ENCODE peak calls at places on chromosomes 7 and 10, in ten cellular contexts. V, B, G, F, C, P, K, X, D and R are unnamed samples.

GRCh38 chr7:41603985-41604384 is 98.9 kb downstream of the INHBA start:
- DNase-seq in V (no peak), B (no peak), G (no peak), F (no peak), C (no peak), P (no peak), K (no peak), X (no peak), D (no peak), R (no peak)

GRCh38 chr7:3538051-3538450 is 237.0 kb downstream of the SDK1 start:
- DNase-seq in V (no peak), B (no peak), G (no peak), F (no peak), C (no peak), P (no peak), K (no peak), X (no peak), D (no peak), R (no peak)

GRCh38 chr7:155856656-155857055 is 44.4 kb upstream of the SHH start:
- DNase-seq in V (peak; percentile 17), B (no peak), G (no peak), F (no peak), C (no peak), P (no peak), K (no peak), X (no peak), D (no peak), R (no peak)

GRCh38 chr7:542131-542934 is 22.7 kb upstream of the PDGFA start:
- DNase-seq in V (no peak), B (no peak), G (no peak), F (no peak), C (no peak), P (no peak), K (no peak), X (no peak), D (no peak), R (no peak)

GRCh38 chr7:131769241-131769640 is 212.8 kb upstream of the PODXL start:
- DNase-seq in V (no peak), B (no peak), G (peak; percentile 95), F (no peak), C (no peak), P (no peak), K (no peak), X (no peak), D (no peak), R (peak; percentile 18)

GRCh38 chr7:149286811-149287400 is 24.9 kb downstream of the ZNF783 start:
- DNase-seq in V (peak; percentile 55), B (no peak), G (peak; percentile 81), F (no peak), C (no peak), P (no peak), K (no peak), X (no peak), D (no peak), R (peak; percentile 13)

GRCh38 chr7:17985473-17986239 is 42.0 kb downstream of the PRPS1L1 start:
- DNase-seq in V (no peak), B (no peak), G (no peak), F (no peak), C (no peak), P (no peak), K (no peak), X (no peak), D (no peak), R (no peak)

GRCh38 chr7:28891192-28891872 is 66.8 kb downstream of the TRIL start:
- DNase-seq in V (no peak), B (no peak), G (no peak), F (no peak), C (no peak), P (no peak), K (no peak), X (no peak), D (no peak), R (no peak)

GRCh38 chr10:440127-440526 is 249.3 kb downstream of the DIP2C start:
- DNase-seq in V (no peak), B (no peak), G (no peak), F (no peak), C (no peak), P (no peak), K (no peak), X (no peak), D (no peak), R (no peak)

GRCh38 chr10:435397-435796 is 254.1 kb downstream of the DIP2C start:
- DNase-seq in V (no peak), B (no peak), G (no peak), F (no peak), C (no peak), P (no peak), K (no peak), X (no peak), D (no peak), R (no peak)

GRCh38 chr10:437698-438490 is 251.6 kb downstream of the DIP2C start:
- DNase-seq in V (no peak), B (no peak), G (no peak), F (no peak), C (no peak), P (no peak), K (no peak), X (no peak), D (no peak), R (no peak)

GRCh38 chr10:436911-437665 is 252.4 kb downstream of the DIP2C start:
- DNase-seq in V (no peak), B (no peak), G (peak; percentile 80), F (no peak), C (no peak), P (no peak), K (no peak), X (no peak), D (no peak), R (no peak)

GRCh38 chr10:436013-436697 is 253.3 kb downstream of the DIP2C start:
- DNase-seq in V (no peak), B (no peak), G (peak; percentile 79), F (no peak), C (no peak), P (no peak), K (no peak), X (no peak), D (no peak), R (no peak)
- TF ChIP-seq CTCF in V (no peak), B (no peak), G (no peak), F (no peak), C (no peak), P (no peak), K (no peak), X (no peak), D (no peak), R (no peak)

GRCh38 chr10:93006435-93007039 is 54.1 kb upstream of the CYP26C1 start:
- DNase-seq in V (no peak), B (no peak), G (peak; percentile 68), F (no peak), C (no peak), P (peak; percentile 45), K (no peak), X (no peak), D (peak; percentile 71), R (peak; percentile 69)
- TF ChIP-seq CTCF in V (peak; percentile 41), B (peak; percentile 72), G (peak; percentile 82), F (no peak), C (peak; percentile 47), P (peak; percentile 67), K (peak; percentile 59), X (peak; percentile 26), D (peak; percentile 74), R (peak; percentile 80)

GRCh38 chr7:70830426-70830825 is 301.5 kb upstream of the GALNT17 start:
- DNase-seq in V (no peak), B (no peak), G (no peak), F (no peak), C (no peak), P (no peak), K (no peak), X (no peak), D (no peak), R (no peak)

GRCh38 chr7:70830060-70830395 is 301.9 kb upstream of the GALNT17 start:
- DNase-seq in V (no peak), B (no peak), G (no peak), F (no peak), C (no peak), P (no peak), K (no peak), X (no peak), D (no peak), R (no peak)

GRCh38 chr7:70833726-70834125 is 298.2 kb upstream of the GALNT17 start:
- DNase-seq in V (no peak), B (no peak), G (peak; percentile 6), F (no peak), C (no peak), P (peak; percentile 82), K (no peak), X (no peak), D (peak; percentile 34), R (peak; percentile 55)

GRCh38 chr7:70828366-70828765 is 303.6 kb upstream of the GALNT17 start:
- DNase-seq in V (no peak), B (no peak), G (no peak), F (no peak), C (no peak), P (no peak), K (no peak), X (no peak), D (no peak), R (no peak)

DNA sequence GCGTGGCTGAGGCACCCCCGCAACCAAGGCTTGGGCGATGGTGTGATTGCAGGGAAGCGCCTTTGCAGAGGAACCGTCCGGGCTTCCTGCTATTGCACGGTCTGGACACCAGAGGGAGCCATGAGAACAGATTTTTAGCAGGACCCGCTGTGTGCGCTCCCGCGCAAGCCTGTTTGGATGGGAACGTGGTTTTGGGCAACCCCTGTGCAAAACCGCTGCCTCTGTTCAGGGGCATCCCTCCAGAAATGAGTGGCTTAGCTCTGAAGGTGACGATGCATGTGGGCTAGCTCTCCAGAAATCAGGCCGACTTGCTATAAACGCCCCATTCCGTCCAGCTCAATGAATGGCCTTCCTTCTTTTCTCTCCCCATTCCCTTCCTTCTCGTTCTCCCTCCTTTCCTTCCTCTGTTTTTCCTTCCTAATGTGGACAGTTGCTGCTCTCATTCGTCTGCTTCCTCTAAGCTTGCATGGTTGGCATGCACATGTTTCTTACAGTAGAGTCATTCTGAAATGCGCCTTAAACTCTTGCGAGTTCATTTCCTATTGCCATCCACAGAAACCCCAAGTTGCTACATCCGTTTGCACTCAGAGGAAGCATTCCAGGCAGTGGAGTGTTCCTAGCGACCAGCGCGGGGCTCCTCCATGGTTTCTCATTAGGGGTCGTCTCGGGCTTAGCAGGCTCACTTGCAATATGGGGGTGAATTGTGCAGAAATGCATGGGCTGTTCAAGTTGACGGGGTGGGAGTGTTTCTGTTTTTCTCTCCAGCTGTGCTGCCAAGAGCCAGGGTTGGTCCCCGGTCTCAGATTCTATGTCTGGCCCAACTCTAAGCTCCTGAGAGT is 302.5 kb upstream of the GALNT17 start:
- DNase-seq in V (peak; percentile 62), B (peak; percentile 47), G (peak; percentile 18), F (peak; percentile 56), C (peak; percentile 59), P (peak; percentile 67), K (peak; percentile 62), X (peak; percentile 73), D (peak; percentile 68), R (peak; percentile 59)
- TF ChIP-seq CTCF in V (peak; percentile 85), B (peak; percentile 79), G (peak; percentile 67), F (peak; percentile 40), C (peak; percentile 75), P (peak; percentile 90), K (peak; percentile 88), X (peak; percentile 79), D (peak; percentile 92), R (peak; percentile 89)

GRCh38 chr7:152762056-152762455 is 2.5 kb downstream of the ACTR3B start:
- DNase-seq in V (no peak), B (no peak), G (peak; percentile 40), F (no peak), C (no peak), P (no peak), K (no peak), X (no peak), D (peak; percentile 43), R (peak; percentile 36)

GRCh38 chr7:152761116-152761748 is 1.7 kb downstream of the ACTR3B start:
- DNase-seq in V (no peak), B (no peak), G (peak; percentile 90), F (no peak), C (no peak), P (peak; percentile 2), K (no peak), X (no peak), D (no peak), R (peak; percentile 54)

GRCh38 chr7:152760384-152761115 is 998 bp downstream of the ACTR3B start:
- DNase-seq in V (no peak), B (no peak), G (peak; percentile 2), F (no peak), C (no peak), P (no peak), K (no peak), X (no peak), D (no peak), R (peak; percentile 10)

GRCh38 chr7:152756126-152756525 is 3.4 kb upstream of the ACTR3B start:
- DNase-seq in V (no peak), B (no peak), G (peak; percentile 22), F (no peak), C (no peak), P (no peak), K (no peak), X (no peak), D (no peak), R (peak; percentile 57)

DNA sequence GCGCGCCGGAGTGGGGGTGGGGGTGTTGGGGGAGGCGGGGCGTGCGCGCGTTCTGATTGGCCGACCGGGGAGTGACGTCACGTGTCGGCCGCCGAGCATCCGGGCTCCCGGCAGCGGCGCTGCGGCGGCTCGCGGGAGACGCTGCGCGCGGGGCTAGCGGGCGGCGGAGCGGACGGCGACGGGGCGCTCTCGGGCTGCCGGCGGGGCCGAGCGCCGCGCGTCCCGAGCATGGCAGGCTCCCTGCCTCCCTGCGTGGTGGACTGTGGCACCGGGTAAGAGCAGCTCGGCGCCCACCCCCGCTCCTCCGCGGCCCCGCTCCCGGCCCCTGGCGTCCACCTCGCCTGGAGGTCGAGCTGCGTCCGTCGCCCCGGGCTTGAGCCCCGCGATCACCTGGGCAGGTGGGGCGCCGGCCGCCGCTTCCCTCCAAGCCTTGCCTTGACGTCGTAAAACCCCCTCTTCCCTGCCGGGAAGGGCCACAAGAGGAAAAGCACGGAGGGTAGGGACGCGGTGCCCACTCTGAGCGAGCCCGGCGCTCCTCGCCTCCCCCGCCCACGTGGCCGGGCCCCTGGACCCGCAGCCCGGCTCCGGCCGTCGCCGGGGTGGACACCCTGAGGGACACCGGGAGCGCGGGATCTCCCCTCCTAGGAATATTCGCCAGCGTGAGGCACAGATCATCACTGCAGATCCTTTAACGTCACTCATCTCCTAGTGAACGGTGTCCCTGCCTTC is at the start of gene ACTR3B:
- DNase-seq in V (peak; percentile 93), B (peak; percentile 81), G (peak; percentile 83), F (peak; percentile 90), C (peak; percentile 94), P (peak; percentile 67), K (peak; percentile 82), X (peak; percentile 96), D (peak; percentile 93), R (peak; percentile 81)
- TF ChIP-seq CTCF in V (no peak), B (no peak), G (no peak), F (no peak), C (no peak), P (no peak), K (no peak), X (no peak), D (no peak), R (no peak)